ENCODE peak calls at places on chromosome 18, in eight cellular contexts. One of them, this sample, is unnamed.

GRCh38 chr18:79950440-79951341 is 762 bp downstream of the SLC66A2 start:
- DNase-seq in MCF 10A: no peak
- DNase-seq in mucosa of gallbladder: no peak
- DNase-seq in stimulated activated naive CD4-positive, alpha-beta T cell: no peak
- DNase-seq in nephron progenitor cell: peak
- DNase-seq in PC-3: peak
- DNase-seq in osteocyte: no peak
- DNase-seq in heart right ventricle: no peak
- DNase-seq in this sample: peak

GRCh38 chr18:35618289-35618688 is 36.7 kb downstream of the GALNT1 start:
- DNase-seq in nephron progenitor cell: no peak
- DNase-seq in PC-3: no peak
- DNase-seq in stimulated activated naive CD4-positive, alpha-beta T cell: no peak
- DNase-seq in osteocyte: no peak
- DNase-seq in mucosa of gallbladder: no peak
- DNase-seq in MCF 10A: no peak
- DNase-seq in heart right ventricle: no peak
- DNase-seq in this sample: no peak

GRCh38 chr18:58213931-58214431 is 170.0 kb downstream of the NEDD4L start:
- DNase-seq in stimulated activated naive CD4-positive, alpha-beta T cell: no peak
- DNase-seq in heart right ventricle: no peak
- DNase-seq in MCF 10A: no peak
- DNase-seq in nephron progenitor cell: no peak
- DNase-seq in osteocyte: no peak
- DNase-seq in PC-3: peak
- DNase-seq in mucosa of gallbladder: no peak
- DNase-seq in this sample: no peak

GRCh38 chr18:65235966-65236634 is 514.7 kb upstream of the CDH7 start:
- DNase-seq in mucosa of gallbladder: no peak
- DNase-seq in MCF 10A: peak
- DNase-seq in stimulated activated naive CD4-positive, alpha-beta T cell: no peak
- DNase-seq in nephron progenitor cell: no peak
- DNase-seq in heart right ventricle: no peak
- DNase-seq in PC-3: peak
- DNase-seq in osteocyte: no peak
- DNase-seq in this sample: no peak

GRCh38 chr18:44826418-44827259 is 146.0 kb downstream of the SETBP1 start:
- DNase-seq in nephron progenitor cell: no peak
- DNase-seq in PC-3: peak
- DNase-seq in heart right ventricle: peak
- DNase-seq in osteocyte: peak
- DNase-seq in MCF 10A: peak
- DNase-seq in stimulated activated naive CD4-positive, alpha-beta T cell: no peak
- DNase-seq in mucosa of gallbladder: peak
- DNase-seq in this sample: peak

GRCh38 chr18:2223859-2224258 is 347.4 kb downstream of the METTL4 start:
- DNase-seq in osteocyte: no peak
- DNase-seq in PC-3: peak
- DNase-seq in stimulated activated naive CD4-positive, alpha-beta T cell: no peak
- DNase-seq in MCF 10A: peak
- DNase-seq in nephron progenitor cell: peak
- DNase-seq in heart right ventricle: peak
- DNase-seq in mucosa of gallbladder: peak
- DNase-seq in this sample: no peak

GRCh38 chr18:13577091-13577697 is 149.2 kb downstream of the FAM210A start:
- DNase-seq in mucosa of gallbladder: no peak
- DNase-seq in MCF 10A: no peak
- DNase-seq in stimulated activated naive CD4-positive, alpha-beta T cell: no peak
- DNase-seq in osteocyte: peak
- DNase-seq in PC-3: peak
- DNase-seq in nephron progenitor cell: no peak
- DNase-seq in heart right ventricle: no peak
- DNase-seq in this sample: no peak

GRCh38 chr18:47260924-47261701 is 9.7 kb upstream of the SKOR2 start:
- DNase-seq in heart right ventricle: no peak
- DNase-seq in MCF 10A: no peak
- DNase-seq in osteocyte: no peak
- DNase-seq in mucosa of gallbladder: no peak
- DNase-seq in PC-3: no peak
- DNase-seq in stimulated activated naive CD4-positive, alpha-beta T cell: no peak
- DNase-seq in nephron progenitor cell: peak
- DNase-seq in this sample: no peak

GRCh38 chr18:63439334-63439733 is 17.1 kb upstream of the VPS4B start:
- DNase-seq in heart right ventricle: peak
- DNase-seq in PC-3: peak
- DNase-seq in nephron progenitor cell: peak
- DNase-seq in stimulated activated naive CD4-positive, alpha-beta T cell: peak
- DNase-seq in mucosa of gallbladder: peak
- DNase-seq in MCF 10A: peak
- DNase-seq in osteocyte: no peak
- DNase-seq in this sample: no peak

GRCh38 chr18:57185434-57185833 is 38.5 kb downstream of the BOD1L2 start:
- DNase-seq in nephron progenitor cell: no peak
- DNase-seq in PC-3: no peak
- DNase-seq in mucosa of gallbladder: no peak
- DNase-seq in stimulated activated naive CD4-positive, alpha-beta T cell: no peak
- DNase-seq in osteocyte: no peak
- DNase-seq in heart right ventricle: no peak
- DNase-seq in MCF 10A: no peak
- DNase-seq in this sample: no peak

GRCh38 chr18:4870177-4870773 is 326.8 kb downstream of the AKAIN1 start:
- DNase-seq in heart right ventricle: no peak
- DNase-seq in mucosa of gallbladder: no peak
- DNase-seq in PC-3: no peak
- DNase-seq in stimulated activated naive CD4-positive, alpha-beta T cell: no peak
- DNase-seq in osteocyte: no peak
- DNase-seq in MCF 10A: no peak
- DNase-seq in nephron progenitor cell: no peak
- DNase-seq in this sample: no peak

GRCh38 chr18:8937112-8937641 is 165.3 kb upstream of the NDUFV2 start:
- DNase-seq in nephron progenitor cell: no peak
- DNase-seq in PC-3: no peak
- DNase-seq in mucosa of gallbladder: no peak
- DNase-seq in osteocyte: no peak
- DNase-seq in MCF 10A: no peak
- DNase-seq in stimulated activated naive CD4-positive, alpha-beta T cell: no peak
- DNase-seq in heart right ventricle: no peak
- DNase-seq in this sample: no peak

GRCh38 chr18:51668632-51669031 is 471.2 kb upstream of the MEX3C start:
- DNase-seq in nephron progenitor cell: no peak
- DNase-seq in MCF 10A: no peak
- DNase-seq in stimulated activated naive CD4-positive, alpha-beta T cell: no peak
- DNase-seq in PC-3: no peak
- DNase-seq in mucosa of gallbladder: no peak
- DNase-seq in osteocyte: no peak
- DNase-seq in heart right ventricle: no peak
- DNase-seq in this sample: no peak

GRCh38 chr18:32724071-32724696 is 48.6 kb downstream of the KLHL14 start:
- DNase-seq in MCF 10A: no peak
- DNase-seq in mucosa of gallbladder: no peak
- DNase-seq in heart right ventricle: no peak
- DNase-seq in stimulated activated naive CD4-positive, alpha-beta T cell: no peak
- DNase-seq in osteocyte: no peak
- DNase-seq in nephron progenitor cell: no peak
- DNase-seq in PC-3: no peak
- DNase-seq in this sample: no peak

GRCh38 chr18:8448091-8448490 is 161.1 kb upstream of the RAB12 start:
- DNase-seq in mucosa of gallbladder: no peak
- DNase-seq in osteocyte: peak
- DNase-seq in PC-3: peak
- DNase-seq in nephron progenitor cell: no peak
- DNase-seq in heart right ventricle: no peak
- DNase-seq in MCF 10A: no peak
- DNase-seq in stimulated activated naive CD4-positive, alpha-beta T cell: no peak
- DNase-seq in this sample: no peak

GRCh38 chr18:27921904-27922541 is 254.9 kb downstream of the CDH2 start:
- DNase-seq in stimulated activated naive CD4-positive, alpha-beta T cell: no peak
- DNase-seq in MCF 10A: peak
- DNase-seq in osteocyte: no peak
- DNase-seq in nephron progenitor cell: no peak
- DNase-seq in heart right ventricle: no peak
- DNase-seq in PC-3: peak
- DNase-seq in mucosa of gallbladder: no peak
- DNase-seq in this sample: no peak

This sample was measured in psoas muscle.